ENCODE peak calls at places on chromosomes 5 and 9, in nine cellular contexts. O is cardiac fibroblast; V is CD8-positive, alpha-beta T cell; J is breast epithelium; S is upper lobe of right lung; T is IMR-90; R is cardiac muscle cell; C is AG10803; F is SK-N-SH. M is an unnamed sample.
A peak's percentile ranks its signal among the peaks of the same experiment; 100 is the strongest.

GRCh38 chr9:113988951-113989780 is 88.9 kb downstream of the AMBP start:
- DNase-seq in O (peak; percentile 85), V (no peak), J (no peak), S (no peak), T (no peak), R (peak; percentile 67), C (peak; percentile 76), F (no peak), M (no peak)

GRCh38 chr9:113302792-113303418 is at the start of gene RNF183:
- DNase-seq in O (no peak), V (no peak), J (no peak), S (no peak), T (no peak), R (no peak), C (no peak), F (no peak), M (peak; percentile 55)

GRCh38 chr5:154758501-154758900 is 3.3 kb downstream of the LARP1 start:
- DNase-seq in O (no peak), V (no peak), J (no peak), S (no peak), T (peak; percentile 16), R (no peak), C (peak; percentile 80), F (no peak), M (no peak)

GRCh38 chr5:63963080-63963735 is 963 bp upstream of the HTR1A start:
- DNase-seq in O (peak; percentile 78), V (no peak), J (no peak), S (no peak), T (peak; percentile 52), R (peak; percentile 82), C (peak; percentile 68), F (peak; percentile 46), M (peak; percentile 29)

GRCh38 chr9:127162567-127163365 is 40.3 kb upstream of the ANGPTL2 start:
- DNase-seq in O (no peak), V (no peak), J (no peak), S (no peak), T (no peak), R (no peak), C (no peak), F (no peak), M (no peak)

GRCh38 chr9:14313951-14314423 is at the start of gene NFIB:
- DNase-seq in O (peak; percentile 71), V (no peak), J (no peak), S (peak; percentile 76), T (peak; percentile 24), R (peak; percentile 66), C (no peak), F (peak; percentile 88), M (no peak)

GRCh38 chr5:136190904-136191303 is 2.1 kb downstream of the SMIM32 start:
- DNase-seq in O (no peak), V (no peak), J (no peak), S (no peak), T (no peak), R (no peak), C (no peak), F (peak; percentile 6), M (no peak)

GRCh38 chr5:35209862-35210261 is 20.4 kb downstream of the PRLR start:
- DNase-seq in O (no peak), V (no peak), J (no peak), S (no peak), T (no peak), R (no peak), C (no peak), F (no peak), M (no peak)

GRCh38 chr9:128637656-128638055 is 19.0 kb downstream of the DYNC2I2 start:
- DNase-seq in O (peak; percentile 61), V (no peak), J (no peak), S (no peak), T (peak; percentile 54), R (peak; percentile 25), C (peak; percentile 45), F (peak; percentile 38), M (no peak)

GRCh38 chr5:71932649-71933338 is 174.5 kb upstream of the MAP1B start:
- DNase-seq in O (peak; percentile 94), V (no peak), J (no peak), S (no peak), T (peak; percentile 67), R (peak; percentile 94), C (peak; percentile 39), F (no peak), M (peak; percentile 86)

GRCh38 chr9:6877671-6878161 is 119.9 kb downstream of the KDM4C start:
- DNase-seq in O (peak; percentile 62), V (no peak), J (no peak), S (no peak), T (peak; percentile 83), R (peak; percentile 75), C (peak; percentile 58), F (no peak), M (peak; percentile 75)

GRCh38 chr9:110668528-110669167 is at the start of gene MUSK:
- DNase-seq in O (no peak), V (no peak), J (no peak), S (no peak), T (peak; percentile 16), R (no peak), C (no peak), F (no peak), M (no peak)

GRCh38 chr9:33225319-33226152 is 14.4 kb upstream of the SPINK4 start:
- DNase-seq in O (peak; percentile 82), V (peak; percentile 77), J (peak; percentile 61), S (no peak), T (peak; percentile 84), R (peak; percentile 83), C (peak; percentile 79), F (peak; percentile 38), M (no peak)

GRCh38 chr5:134247411-134247810 is 21.5 kb upstream of the PPP2CA start:
- DNase-seq in O (peak; percentile 73), V (no peak), J (no peak), S (no peak), T (peak; percentile 96), R (peak; percentile 91), C (peak; percentile 86), F (no peak), M (peak; percentile 84)

GRCh38 chr9:130426883-130427282 is 17.9 kb upstream of the ASS1 start:
- DNase-seq in O (peak; percentile 78), V (no peak), J (no peak), S (no peak), T (peak; percentile 35), R (peak; percentile 65), C (peak; percentile 68), F (no peak), M (no peak)

DNA sequence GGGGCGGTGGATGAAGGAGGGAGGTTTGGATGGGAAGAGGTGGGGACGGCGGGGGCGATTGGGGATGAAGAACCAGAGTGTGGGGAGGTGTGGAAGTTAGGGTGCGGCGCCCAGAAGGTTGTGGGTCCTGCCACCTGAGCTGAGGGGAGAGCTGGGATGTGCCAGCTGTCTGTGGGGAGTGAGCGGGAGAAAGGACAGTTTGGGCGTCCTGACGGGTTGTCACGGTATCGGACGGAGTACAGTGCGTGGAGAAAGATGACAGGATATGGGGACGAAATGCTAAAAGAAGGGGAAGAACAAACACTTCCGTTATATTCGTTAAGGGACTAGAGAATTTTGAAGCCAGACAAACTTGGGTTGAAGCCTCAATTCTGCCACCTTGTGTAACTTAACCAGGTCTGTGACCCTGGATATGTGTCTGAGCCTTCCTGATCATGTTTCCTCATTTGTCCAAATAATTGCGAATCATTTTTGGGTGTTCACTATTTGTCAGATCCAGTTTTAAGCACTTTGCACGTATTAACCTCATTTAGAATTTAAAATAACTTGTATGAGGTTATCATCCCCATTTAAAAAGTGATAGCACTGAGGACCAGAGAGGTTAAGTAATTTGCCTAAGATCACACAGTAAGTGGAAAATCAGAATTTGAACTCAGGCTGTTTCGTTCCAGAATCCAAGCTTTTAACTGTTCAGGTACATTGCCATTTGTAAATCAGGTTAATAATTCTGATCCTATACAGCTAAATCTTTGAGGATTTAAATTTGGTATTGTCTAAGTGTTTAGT is 689 bp downstream of the CNTRL start:
- DNase-seq in O (no peak), V (peak; percentile 23), J (no peak), S (no peak), T (peak; percentile 8), R (no peak), C (peak; percentile 26), F (no peak), M (no peak)
- TF ChIP-seq CTCF in O (no peak), V (peak; percentile 29), J (no peak), S (no peak), T (peak; percentile 19), R (no peak), C (no peak), F (no peak), M (peak; percentile 9)

DNA sequence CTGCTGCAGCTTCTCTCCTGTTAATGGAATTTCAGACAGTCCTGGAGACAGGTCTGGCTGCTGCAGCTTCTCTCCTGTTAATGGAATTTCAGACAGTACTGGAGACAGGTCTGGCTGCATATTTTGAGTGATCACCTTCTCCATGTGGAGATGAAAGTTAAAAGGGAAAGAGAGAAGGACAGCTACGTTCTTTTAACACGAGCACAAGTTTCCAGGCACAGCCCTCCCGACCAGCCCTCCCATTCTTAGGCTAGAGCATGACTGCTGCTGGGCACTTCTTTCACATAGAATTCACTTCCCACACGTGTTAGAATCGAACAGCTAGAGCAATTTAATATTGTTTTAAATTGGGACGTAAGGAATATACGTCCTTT is 133.3 kb upstream of the DMRT1 start:
- DNase-seq in O (no peak), V (no peak), J (no peak), S (no peak), T (no peak), R (no peak), C (no peak), F (no peak), M (no peak)
- H3K4me3 ChIP-seq in O (peak overlapping the region; percentile 24), V (no peak overlapping the region), J (peak overlapping the region; percentile 12), S (peak overlapping the region; percentile 0), T (peak overlapping the region; percentile 50), R (no peak overlapping the region), C (peak overlapping the region; percentile 59), F (peak overlapping the region; percentile 24), M (peak overlapping the region; percentile 50)

GRCh38 chr5:176391479-176391878 is 2.9 kb downstream of the HIGD2A start:
- DNase-seq in O (no peak), V (no peak), J (no peak), S (no peak), T (no peak), R (no peak), C (no peak), F (no peak), M (no peak)
- TF ChIP-seq CTCF in O (no peak), V (no peak), J (no peak), S (no peak), T (no peak), R (no peak), C (no peak), F (no peak), M (no peak)

GRCh38 chr5:180348316-180348715 is 4.8 kb downstream of the GFPT2 start:
- DNase-seq in O (no peak), V (no peak), J (no peak), S (no peak), T (no peak), R (no peak), C (no peak), F (no peak), M (no peak)
- H3K4me3 ChIP-seq in O (no peak overlapping the region), V (no peak overlapping the region), J (no peak overlapping the region), S (no peak overlapping the region), T (no peak overlapping the region), R (no peak overlapping the region), C (no peak overlapping the region), F (no peak overlapping the region), M (no peak overlapping the region)